ENCODE peak calls at places on chromosome 5, in four cellular contexts. S is A549, L is lower leg skin, A is ovary. F is an unnamed sample.

GRCh38 chr5:935510-936084 is 42.9 kb downstream of the TRIP13 start:
- DNase-seq in A (no peak), S (no peak), L (peak), F (no peak)

GRCh38 chr5:61599370-61600140 is 267.5 kb downstream of the ZSWIM6 start:
- DNase-seq in L (no peak), S (peak), A (no peak), F (no peak)

GRCh38 chr5:23631283-23632045 is 124.1 kb downstream of the PRDM9 start:
- DNase-seq in S (peak), A (no peak), L (no peak), F (peak)

GRCh38 chr5:90983148-90983547 is 400.0 kb downstream of the ARRDC3 start:
- DNase-seq in L (no peak), A (no peak), S (peak), F (no peak)

GRCh38 chr5:135965504-135965903 is 10.7 kb upstream of the LECT2 start:
- DNase-seq in S (no peak), A (no peak), L (no peak), F (no peak)

GRCh38 chr5:78497573-78498533 is 137.4 kb downstream of the SCAMP1 start:
- DNase-seq in L (no peak), S (no peak), A (no peak), F (no peak)

GRCh38 chr5:145697251-145698016 is 137.7 kb downstream of the PRELID2 start:
- DNase-seq in S (peak), L (no peak), A (no peak), F (no peak)

GRCh38 chr5:73901045-73901444 is 275.0 kb downstream of the ARHGEF28 start:
- DNase-seq in A (no peak), L (peak), S (peak), F (peak)

GRCh38 chr5:664994-665360 is 28.2 kb downstream of the TPPP start:
- DNase-seq in L (no peak), A (no peak), S (no peak), F (peak)

GRCh38 chr5:160390787-160391696 is 8.8 kb downstream of the FAM200C start:
- DNase-seq in L (no peak), S (peak), A (no peak), F (no peak)

GRCh38 chr5:15774632-15775031 is 274.7 kb downstream of the FBXL7 start:
- DNase-seq in A (no peak), S (no peak), L (no peak), F (no peak)

GRCh38 chr5:172148381-172148780 is 39.6 kb downstream of the STK10 start:
- DNase-seq in L (no peak), A (no peak), S (no peak), F (no peak)

GRCh38 chr5:77143998-77144836 is 57.1 kb upstream of the ZBED3 start:
- DNase-seq in A (peak), L (peak), S (peak), F (peak)

GRCh38 chr5:173757817-173758216 is 130.3 kb upstream of the CPEB4 start:
- DNase-seq in S (no peak), A (no peak), L (no peak), F (no peak)

GRCh38 chr5:52077941-52078825 is 694.9 kb downstream of the ISL1 start:
- DNase-seq in L (no peak), S (no peak), A (no peak), F (no peak)

GRCh38 chr5:135429886-135430437 is 17.2 kb downstream of the DCANP1 start:
- DNase-seq in A (no peak), S (no peak), L (no peak), F (no peak)

GRCh38 chr5:21701317-21701716 is 1151.8 kb downstream of the CDH12 start:
- DNase-seq in L (no peak), S (no peak), A (no peak), F (no peak)

GRCh38 chr5:172051643-172052362 is 45.4 kb upstream of the FBXW11 start:
- DNase-seq in S (no peak), A (no peak), L (no peak), F (no peak)

GRCh38 chr5:143402464-143403356 is 776 bp downstream of the NR3C1 start:
- DNase-seq in L (peak), S (peak), A (peak), F (peak)

GRCh38 chr5:41832430-41832829 is 37.8 kb downstream of the OXCT1 start:
- DNase-seq in L (no peak), S (no peak), A (no peak), F (no peak)

GRCh38 chr5:64635056-64635686 is 55.1 kb upstream of the SHISAL2B start:
- DNase-seq in S (peak), A (no peak), L (no peak), F (no peak)

GRCh38 chr5:82160948-82161347 is 117.2 kb downstream of the RPS23 start:
- DNase-seq in A (no peak), L (no peak), S (no peak), F (no peak)
- TF ChIP-seq POLR2A in A (no peak), L (no peak), S (no peak), F (no peak)

DNA sequence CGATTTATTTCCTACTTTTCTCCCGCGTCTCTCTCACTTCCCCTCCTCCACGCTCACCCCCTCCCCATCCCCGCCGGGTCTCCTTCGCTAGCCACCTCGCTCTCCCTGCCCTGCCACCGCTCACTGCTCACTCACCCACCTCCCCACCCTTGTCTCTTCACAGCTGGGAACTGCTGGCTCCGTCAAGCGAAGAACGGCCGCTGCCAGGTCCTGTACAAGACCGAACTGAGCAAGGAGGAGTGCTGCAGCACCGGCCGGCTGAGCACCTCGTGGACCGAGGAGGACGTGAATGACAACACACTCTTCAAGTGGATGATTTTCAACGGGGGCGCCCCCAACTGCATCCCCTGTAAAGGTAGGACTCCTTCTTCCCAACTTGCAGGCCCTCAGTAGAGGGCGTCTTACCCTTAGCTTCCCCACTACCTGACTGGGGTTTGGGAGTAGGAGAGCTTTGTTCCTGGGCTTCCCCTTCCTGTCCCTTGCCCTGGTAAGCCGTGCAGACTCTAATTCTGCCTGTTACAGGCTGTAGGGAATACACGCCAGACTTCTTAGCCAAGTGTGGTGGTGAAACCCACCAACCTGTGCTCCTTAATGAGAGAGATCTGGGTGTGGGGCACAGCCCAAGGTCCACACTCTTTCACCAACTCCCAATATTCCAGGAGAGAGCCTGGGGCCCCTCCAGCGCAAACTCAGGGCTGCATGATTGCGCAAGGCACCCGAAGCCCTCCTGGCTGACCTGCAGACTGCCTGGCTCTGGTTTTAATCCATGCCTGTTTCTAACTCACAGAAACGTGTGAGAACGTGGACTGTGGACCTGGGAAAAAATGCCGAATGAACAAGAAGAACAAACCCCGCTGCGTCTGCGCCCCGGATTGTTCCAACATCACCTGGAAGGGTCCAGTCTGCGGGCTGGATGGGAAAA is 2.5 kb downstream of the FST start:
- DNase-seq in A (peak), S (peak), L (peak), F (peak)
- TF ChIP-seq CTCF in A (no peak), S (peak), L (no peak), F (peak)

DNA sequence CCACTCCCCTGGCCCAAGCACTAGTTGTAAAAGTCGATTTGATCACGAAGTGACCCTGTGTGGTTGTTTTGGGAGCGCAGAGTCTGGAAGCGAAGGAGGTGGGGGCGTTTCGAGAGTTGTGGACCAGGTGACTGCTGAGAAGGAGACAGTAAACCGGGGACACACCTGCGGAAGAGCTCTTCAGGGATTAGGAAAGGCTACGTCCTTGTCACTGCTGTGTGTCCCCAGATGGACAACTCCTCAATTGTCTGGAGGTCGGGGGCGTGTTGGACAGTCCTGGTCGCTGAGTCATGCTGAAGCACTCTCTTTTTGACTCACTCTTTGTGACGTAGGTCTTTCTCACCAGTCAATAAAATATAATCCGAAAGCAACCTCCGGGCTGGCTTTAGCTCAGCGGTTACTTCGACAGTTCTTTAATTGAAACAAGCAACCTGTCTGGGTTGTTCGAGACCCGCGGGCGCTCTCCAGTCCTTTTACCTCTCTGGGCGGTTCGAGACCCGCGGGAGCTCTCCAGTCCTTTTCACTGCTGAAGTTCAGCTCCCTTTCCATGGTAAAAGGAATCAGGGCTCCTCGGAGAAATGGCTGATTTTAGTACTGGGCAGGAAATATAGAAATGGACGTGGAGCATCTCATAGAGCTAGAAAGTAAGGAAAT is 10.8 kb downstream of the ZMAT2 start:
- DNase-seq in L (peak), S (peak), A (peak), F (peak)
- TF ChIP-seq POLR2A in L (no peak), S (peak), A (peak), F (peak)

DNA sequence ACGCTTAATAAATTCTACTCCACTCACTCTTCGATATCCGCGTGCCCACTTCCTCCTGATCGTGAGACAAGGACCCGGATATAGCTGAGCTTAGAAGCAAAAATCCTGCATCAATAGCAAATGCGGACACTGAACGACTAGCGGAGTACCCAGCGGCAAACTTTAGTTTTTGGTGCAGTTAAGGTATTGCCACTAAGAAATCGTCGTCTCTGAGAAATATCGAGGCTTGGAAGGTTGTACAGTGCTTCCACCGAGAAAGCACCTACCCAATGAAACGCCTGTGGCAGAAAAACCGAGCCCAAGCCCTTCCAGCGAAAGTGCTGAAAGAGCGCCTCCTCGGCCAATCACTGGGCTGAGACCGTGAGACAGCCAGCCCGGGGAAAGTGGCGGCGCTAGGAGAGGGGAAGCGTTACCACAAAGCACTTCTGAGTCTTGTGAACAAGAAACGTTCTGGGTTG is 32.2 kb downstream of the ANXA2R start:
- DNase-seq in S (peak), L (peak), A (peak), F (peak)
- TF ChIP-seq CTCF in S (no peak), L (no peak), A (no peak), F (no peak)

GRCh38 chr5:176545737-176546509 is 3.2 kb upstream of the CDHR2 start:
- DNase-seq in S (peak), L (no peak), A (no peak), F (no peak)

GRCh38 chr5:176545388-176545736 is 3.8 kb upstream of the CDHR2 start:
- DNase-seq in L (no peak), S (no peak), A (no peak), F (no peak)

GRCh38 chr5:176549871-176550270 is 729 bp downstream of the CDHR2 start:
- DNase-seq in A (no peak), S (no peak), L (no peak), F (no peak)

GRCh38 chr5:176548967-176549444 is at the start of gene CDHR2:
- DNase-seq in A (no peak), S (no peak), L (no peak), F (no peak)

DNA sequence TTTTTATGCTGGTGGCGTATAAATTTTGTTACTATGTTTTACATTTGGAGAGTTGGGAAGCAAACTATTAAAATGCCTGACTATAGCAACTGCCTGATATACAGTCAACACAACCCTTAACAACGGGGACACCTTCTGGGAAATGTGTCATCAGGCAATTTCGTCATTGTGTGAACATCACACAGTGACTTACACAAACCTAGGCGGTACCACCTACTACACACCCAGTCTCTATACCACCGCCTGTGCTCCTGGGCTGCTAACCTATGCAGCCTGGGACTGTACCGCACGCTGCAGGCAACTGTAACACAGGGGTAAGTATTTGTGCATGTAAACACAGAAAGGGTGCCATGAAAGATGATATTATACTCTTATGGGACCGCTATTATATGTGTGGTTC is 1.3 kb upstream of the CDHR2 start:
- DNase-seq in L (no peak), A (no peak), S (peak), F (no peak)
- TF ChIP-seq POLR2A in L (no peak), A (no peak), S (no peak), F (no peak)

GRCh38 chr5:128667751-128668150 is 129.7 kb upstream of the FBN2 start:
- DNase-seq in S (no peak), A (no peak), L (no peak), F (no peak)

GRCh38 chr5:128669803-128670202 is 131.8 kb upstream of the FBN2 start:
- DNase-seq in S (peak), A (no peak), L (no peak), F (no peak)

GRCh38 chr5:128668921-128669320 is 130.9 kb upstream of the FBN2 start:
- DNase-seq in L (no peak), A (no peak), S (no peak), F (no peak)

GRCh38 chr5:128665747-128666355 is 127.8 kb upstream of the FBN2 start:
- DNase-seq in A (no peak), S (no peak), L (no peak), F (no peak)

GRCh38 chr5:128667148-128667547 is 129.1 kb upstream of the FBN2 start:
- DNase-seq in S (peak), L (no peak), A (no peak), F (no peak)
- TF ChIP-seq CTCF in S (peak), L (no peak), A (no peak), F (no peak)

GRCh38 chr5:139523635-139524445 is 37.3 kb upstream of the UBE2D2 start:
- DNase-seq in L (no peak), S (no peak), A (no peak), F (no peak)

GRCh38 chr5:139514486-139514856 is 31.9 kb upstream of the STING1 start:
- DNase-seq in A (no peak), S (no peak), L (no peak), F (no peak)

GRCh38 chr5:139513852-139514485 is 31.4 kb upstream of the STING1 start:
- DNase-seq in L (no peak), S (no peak), A (no peak), F (no peak)

DNA sequence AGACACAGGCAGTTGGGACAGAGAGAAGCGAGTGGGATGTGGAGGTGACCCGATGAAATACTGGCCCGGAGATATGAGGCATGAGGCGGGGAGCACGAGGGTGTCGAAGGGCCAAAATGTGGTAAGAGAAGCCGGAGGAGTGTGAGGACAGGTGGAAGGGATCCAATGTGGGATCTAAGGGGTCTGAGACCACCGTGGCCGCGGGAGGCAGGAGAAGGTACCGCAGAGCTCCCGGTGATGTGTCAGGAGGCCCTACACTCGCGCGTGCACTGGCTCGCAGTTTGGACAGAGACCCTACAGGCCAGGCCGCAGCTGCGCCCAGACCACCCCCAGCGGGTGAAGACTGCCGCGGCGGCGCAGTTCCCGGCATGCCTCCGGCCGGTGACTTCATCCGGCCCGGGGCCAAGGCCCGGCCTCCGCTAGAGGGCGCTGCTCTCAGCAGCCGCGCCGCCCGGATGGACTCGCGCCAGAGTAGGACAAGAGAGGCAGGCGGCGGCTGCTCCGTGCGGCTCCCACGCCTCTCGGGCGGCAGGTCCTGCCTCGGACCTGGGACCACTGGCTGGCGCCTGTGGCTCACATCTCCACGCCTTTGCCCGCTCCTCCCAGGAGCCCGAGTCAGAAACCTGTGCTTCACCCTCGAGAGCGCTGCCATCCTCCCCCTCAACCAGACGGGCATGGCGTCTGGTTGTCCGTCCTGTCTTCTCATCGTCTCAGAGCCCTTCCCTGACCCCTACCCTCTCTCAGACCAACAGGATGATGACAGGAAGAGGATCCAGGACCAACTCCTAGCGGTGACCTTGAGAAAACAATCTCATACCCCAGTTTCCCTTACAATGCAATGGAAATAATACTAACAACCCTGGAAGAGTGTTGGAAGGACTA is 35.4 kb upstream of the STING1 start:
- DNase-seq in L (peak), A (peak), S (peak), F (peak)
- TF ChIP-seq POLR2A in L (no peak), A (peak), S (peak), F (peak)

DNA sequence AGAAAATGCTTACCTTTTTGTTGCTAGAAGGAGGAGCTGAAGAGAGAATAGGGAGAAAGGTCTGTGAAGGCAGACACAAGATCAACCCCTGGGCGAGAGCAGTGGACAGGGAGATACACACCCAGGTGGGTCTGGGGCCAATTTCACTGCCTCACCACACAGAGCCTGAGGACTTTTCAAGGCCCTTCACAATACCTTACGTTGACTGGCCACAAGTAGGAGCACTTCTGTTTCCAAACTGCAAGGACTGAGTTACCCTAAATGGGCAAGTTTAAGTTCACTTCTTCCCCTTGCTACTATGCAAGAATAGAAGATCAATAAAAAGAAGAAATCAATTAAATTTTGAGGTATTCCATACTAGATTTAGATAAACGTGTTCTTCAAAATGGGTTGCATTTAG is 174.5 kb upstream of the SLC12A2 start:
- DNase-seq in L (no peak), A (no peak), S (peak), F (no peak)
- TF ChIP-seq CTCF in L (no peak), A (no peak), S (peak), F (peak)

DNA sequence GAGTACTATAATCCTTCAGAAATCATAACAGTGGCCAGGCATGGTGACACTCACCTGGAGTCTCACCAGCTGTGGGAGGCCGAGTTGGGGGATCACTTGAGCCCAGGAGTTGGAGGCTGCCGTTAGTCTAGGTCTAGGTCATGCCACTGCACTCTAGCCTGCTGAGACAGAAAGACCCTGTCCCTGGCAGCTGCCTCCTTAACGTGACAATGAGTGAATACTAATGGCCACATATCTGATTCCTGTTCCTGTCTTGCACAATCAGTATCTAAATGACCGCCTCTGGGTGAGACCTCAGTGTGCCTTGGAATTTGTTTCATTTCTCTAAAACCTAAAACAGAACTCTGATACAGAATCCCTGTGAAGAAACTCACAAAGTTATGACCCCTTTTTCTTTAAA is 131.0 kb upstream of the DAB2 start:
- DNase-seq in A (no peak), S (no peak), L (no peak), F (no peak)
- TF ChIP-seq POLR2A in A (no peak), S (no peak), L (no peak), F (no peak)

DNA sequence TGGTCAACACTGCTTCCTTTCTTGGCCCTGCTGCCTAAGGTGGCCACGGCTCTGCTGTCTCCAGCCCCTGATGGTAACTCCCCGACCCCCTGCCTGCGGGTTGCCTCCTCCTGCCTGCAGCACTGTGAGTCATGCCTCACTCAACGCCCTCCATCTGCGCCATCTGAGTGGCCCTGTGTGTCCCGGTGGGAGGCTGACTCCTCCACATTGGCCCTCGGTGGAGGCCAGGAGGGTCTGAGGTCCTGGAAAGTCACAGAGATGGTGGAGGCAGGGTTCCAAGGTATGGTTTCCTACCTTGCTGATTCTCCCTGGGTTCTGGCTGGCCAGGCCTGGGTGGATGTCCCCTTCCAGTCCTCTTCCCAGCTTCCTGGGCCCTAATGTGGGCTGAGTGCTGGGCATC is 64.5 kb upstream of the ADAMTS2 start:
- DNase-seq in L (peak), A (no peak), S (no peak), F (no peak)
- TF ChIP-seq CTCF in L (no peak), A (no peak), S (no peak), F (no peak)